ENCODE peak calls at places on chromosomes 6 and 20, in nine cellular contexts. D is breast epithelium; L is endodermal cell; Q is uterus; E is CD4-positive, alpha-beta T cell; V is astrocyte of the cerebellum; M is AG04449; Z is pancreas; Y is upper lobe of right lung. N is an unnamed sample.

GRCh38 chr6:30544666-30545272 is 11.5 kb downstream of the GNL1 start:
- DNase-seq in D (no peak), L (peak), Q (no peak), E (no peak), V (peak), M (no peak), Z (no peak), Y (no peak), N (no peak)

GRCh38 chr20:38538789-38539188 is 42.2 kb upstream of the ADIG start:
- DNase-seq in D (no peak), L (no peak), Q (no peak), E (no peak), V (no peak), M (no peak), Z (no peak), Y (no peak), N (no peak)

GRCh38 chr6:89368107-89368506 is 15.6 kb upstream of the UBE2J1 start:
- DNase-seq in D (no peak), L (peak), Q (peak), E (peak), V (no peak), M (no peak), Z (no peak), Y (no peak), N (peak)

GRCh38 chr6:111550195-111550594 is 55.5 kb downstream of the TRAF3IP2 start:
- DNase-seq in D (no peak), L (no peak), Q (no peak), E (no peak), V (no peak), M (no peak), Z (no peak), Y (no peak), N (no peak)

GRCh38 chr20:2806351-2806701 is 5.9 kb upstream of the CPXM1 start:
- DNase-seq in D (no peak), L (no peak), Q (no peak), E (no peak), V (no peak), M (no peak), Z (no peak), Y (no peak), N (no peak)

GRCh38 chr20:52953020-52953419 is 19.1 kb upstream of the TSHZ2 start:
- DNase-seq in D (no peak), L (no peak), Q (no peak), E (no peak), V (no peak), M (no peak), Z (no peak), Y (no peak), N (no peak)

GRCh38 chr6:151325075-151326050 is 66.0 kb downstream of the ZBTB2 start:
- DNase-seq in D (no peak), L (peak), Q (peak), E (no peak), V (no peak), M (peak), Z (peak), Y (peak), N (peak)

GRCh38 chr6:163828038-163828790 is 413.7 kb downstream of the QKI start:
- DNase-seq in D (no peak), L (peak), Q (no peak), E (no peak), V (no peak), M (no peak), Z (no peak), Y (no peak), N (no peak)

GRCh38 chr6:103268335-103268734 is 1591.4 kb downstream of the HACE1 start:
- DNase-seq in D (no peak), L (no peak), Q (no peak), E (no peak), V (no peak), M (no peak), Z (no peak), Y (no peak), N (no peak)

GRCh38 chr20:50725722-50726000 is 5.7 kb upstream of the PARD6B start:
- DNase-seq in D (no peak), L (no peak), Q (no peak), E (no peak), V (no peak), M (no peak), Z (no peak), Y (no peak), N (no peak)

GRCh38 chr6:44512868-44513641 is 125.5 kb downstream of the CDC5L start:
- DNase-seq in D (peak), L (peak), Q (no peak), E (no peak), V (no peak), M (no peak), Z (no peak), Y (peak), N (no peak)

GRCh38 chr6:30955367-30956042 is 14.7 kb downstream of the MUCL3 start:
- DNase-seq in D (no peak), L (peak), Q (peak), E (peak), V (no peak), M (no peak), Z (peak), Y (peak), N (peak)

GRCh38 chr6:134240664-134241431 is 77.1 kb downstream of the SGK1 start:
- DNase-seq in D (peak), L (no peak), Q (no peak), E (peak), V (no peak), M (no peak), Z (no peak), Y (peak), N (no peak)

GRCh38 chr6:26200918-26201721 is 113.9 kb downstream of the HFE start:
- DNase-seq in D (no peak), L (peak), Q (no peak), E (no peak), V (no peak), M (no peak), Z (no peak), Y (no peak), N (no peak)

GRCh38 chr20:17617212-17617867 is 47.5 kb downstream of the DSTN start:
- DNase-seq in D (peak), L (peak), Q (peak), E (peak), V (peak), M (no peak), Z (peak), Y (peak), N (peak)

GRCh38 chr20:17785007-17785406 is 85.2 kb downstream of the BANF2 start:
- DNase-seq in D (no peak), L (no peak), Q (no peak), E (no peak), V (no peak), M (no peak), Z (no peak), Y (no peak), N (no peak)

GRCh38 chr6:151539506-151540268 is 45.9 kb downstream of the CCDC170 start:
- DNase-seq in D (no peak), L (no peak), Q (no peak), E (no peak), V (no peak), M (no peak), Z (no peak), Y (no peak), N (no peak)

GRCh38 chr6:7300890-7301289 is 12.1 kb downstream of the SSR1 start:
- DNase-seq in D (no peak), L (no peak), Q (no peak), E (no peak), V (no peak), M (no peak), Z (no peak), Y (no peak), N (no peak)

GRCh38 chr6:147108256-147108910 is 95.8 kb upstream of the STXBP5 start:
- DNase-seq in D (no peak), L (no peak), Q (no peak), E (no peak), V (no peak), M (no peak), Z (no peak), Y (no peak), N (no peak)

GRCh38 chr6:66623050-66623449 is 916.0 kb upstream of the EYS start:
- DNase-seq in D (no peak), L (no peak), Q (no peak), E (no peak), V (no peak), M (no peak), Z (no peak), Y (no peak), N (no peak)

GRCh38 chr6:81067057-81067456 is 685.4 kb downstream of the TENT5A start:
- DNase-seq in D (no peak), L (no peak), Q (no peak), E (no peak), V (no peak), M (peak), Z (no peak), Y (no peak), N (no peak)

GRCh38 chr6:34377984-34378383 is 14.5 kb downstream of the NUDT3 start:
- DNase-seq in D (no peak), L (peak), Q (no peak), E (no peak), V (no peak), M (no peak), Z (no peak), Y (no peak), N (no peak)

GRCh38 chr6:52416629-52417151 is 3.5 kb upstream of the EFHC1 start:
- DNase-seq in D (no peak), L (peak), Q (no peak), E (no peak), V (no peak), M (no peak), Z (no peak), Y (no peak), N (no peak)

GRCh38 chr20:35432430-35432735 is 5.6 kb downstream of the GDF5 start:
- DNase-seq in D (no peak), L (peak), Q (no peak), E (no peak), V (no peak), M (no peak), Z (no peak), Y (no peak), N (no peak)

GRCh38 chr6:112906737-112907136 is 559.6 kb downstream of the RFPL4B start:
- DNase-seq in D (no peak), L (no peak), Q (no peak), E (no peak), V (peak), M (peak), Z (no peak), Y (no peak), N (no peak)

GRCh38 chr6:136763716-136764521 is 28.4 kb downstream of the MAP3K5 start:
- DNase-seq in D (no peak), L (no peak), Q (no peak), E (no peak), V (no peak), M (no peak), Z (no peak), Y (no peak), N (no peak)

GRCh38 chr6:26607434-26608230 is 10.9 kb downstream of the ABT1 start:
- DNase-seq in D (no peak), L (peak), Q (no peak), E (peak), V (peak), M (no peak), Z (no peak), Y (no peak), N (no peak)

GRCh38 chr20:1422756-1423155 is 29.9 kb upstream of the FKBP1A start:
- DNase-seq in D (no peak), L (no peak), Q (no peak), E (no peak), V (no peak), M (no peak), Z (no peak), Y (no peak), N (no peak)

GRCh38 chr6:28090902-28091586 is 10.7 kb downstream of the ZNF165 start:
- DNase-seq in D (no peak), L (no peak), Q (no peak), E (no peak), V (no peak), M (no peak), Z (no peak), Y (no peak), N (no peak)

GRCh38 chr6:157330831-157331230 is 7.5 kb upstream of the TMEM242 start:
- DNase-seq in D (no peak), L (no peak), Q (no peak), E (no peak), V (no peak), M (no peak), Z (no peak), Y (no peak), N (no peak)

GRCh38 chr6:144947398-144947976 is 662.4 kb downstream of the UTRN start:
- DNase-seq in D (no peak), L (no peak), Q (no peak), E (no peak), V (no peak), M (no peak), Z (no peak), Y (no peak), N (no peak)

GRCh38 chr6:20444786-20445271 is 43.1 kb downstream of the E2F3 start:
- DNase-seq in D (no peak), L (no peak), Q (no peak), E (no peak), V (no peak), M (no peak), Z (no peak), Y (no peak), N (no peak)

GRCh38 chr6:46629698-46630097 is 22.9 kb downstream of the CYP39A1 start:
- DNase-seq in D (no peak), L (no peak), Q (no peak), E (no peak), V (no peak), M (no peak), Z (no peak), Y (no peak), N (no peak)
- TF ChIP-seq CTCF in D (no peak), L (no peak), Q (no peak), E (no peak), V (no peak), M (no peak), Z (no peak), Y (no peak), N (no peak)

GRCh38 chr20:7159903-7160302 is 392.4 kb downstream of the BMP2 start:
- DNase-seq in D (no peak), L (no peak), Q (no peak), E (no peak), V (no peak), M (no peak), Z (no peak), Y (no peak), N (no peak)

GRCh38 chr20:7155794-7156193 is 388.3 kb downstream of the BMP2 start:
- DNase-seq in D (no peak), L (no peak), Q (no peak), E (no peak), V (no peak), M (no peak), Z (no peak), Y (no peak), N (no peak)

DNA sequence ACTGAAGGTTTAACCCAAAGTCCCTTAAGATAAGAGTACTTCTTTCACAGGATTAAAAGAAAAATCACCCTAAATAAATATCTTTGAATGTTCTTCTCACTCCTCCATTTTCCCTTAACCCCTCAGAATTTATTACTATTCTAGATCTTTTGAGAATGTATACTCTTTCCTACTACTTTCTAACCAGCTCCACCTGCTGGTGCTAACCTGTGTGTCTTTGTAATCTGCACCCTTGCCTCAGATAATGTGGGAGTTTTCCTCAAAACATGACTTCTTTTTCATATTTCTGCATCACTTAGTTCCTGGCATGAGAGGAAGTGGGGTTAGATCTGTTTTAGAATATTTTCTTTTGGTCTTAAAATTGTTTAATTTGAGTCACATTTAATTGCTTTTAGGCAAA is 394.2 kb downstream of the BMP2 start:
- DNase-seq in D (no peak), L (peak), Q (no peak), E (no peak), V (peak), M (no peak), Z (no peak), Y (no peak), N (no peak)
- TF ChIP-seq CTCF in D (no peak), L (peak), Q (no peak), E (no peak), V (peak), M (no peak), Z (no peak), Y (peak), N (no peak)

GRCh38 chr6:169445227-169445626 is 191.6 kb upstream of the THBS2 start:
- DNase-seq in D (no peak), L (peak), Q (no peak), E (no peak), V (no peak), M (no peak), Z (no peak), Y (no peak), N (no peak)
- TF ChIP-seq CTCF in D (no peak), L (peak), Q (no peak), E (no peak), V (no peak), M (no peak), Z (no peak), Y (peak), N (no peak)

DNA sequence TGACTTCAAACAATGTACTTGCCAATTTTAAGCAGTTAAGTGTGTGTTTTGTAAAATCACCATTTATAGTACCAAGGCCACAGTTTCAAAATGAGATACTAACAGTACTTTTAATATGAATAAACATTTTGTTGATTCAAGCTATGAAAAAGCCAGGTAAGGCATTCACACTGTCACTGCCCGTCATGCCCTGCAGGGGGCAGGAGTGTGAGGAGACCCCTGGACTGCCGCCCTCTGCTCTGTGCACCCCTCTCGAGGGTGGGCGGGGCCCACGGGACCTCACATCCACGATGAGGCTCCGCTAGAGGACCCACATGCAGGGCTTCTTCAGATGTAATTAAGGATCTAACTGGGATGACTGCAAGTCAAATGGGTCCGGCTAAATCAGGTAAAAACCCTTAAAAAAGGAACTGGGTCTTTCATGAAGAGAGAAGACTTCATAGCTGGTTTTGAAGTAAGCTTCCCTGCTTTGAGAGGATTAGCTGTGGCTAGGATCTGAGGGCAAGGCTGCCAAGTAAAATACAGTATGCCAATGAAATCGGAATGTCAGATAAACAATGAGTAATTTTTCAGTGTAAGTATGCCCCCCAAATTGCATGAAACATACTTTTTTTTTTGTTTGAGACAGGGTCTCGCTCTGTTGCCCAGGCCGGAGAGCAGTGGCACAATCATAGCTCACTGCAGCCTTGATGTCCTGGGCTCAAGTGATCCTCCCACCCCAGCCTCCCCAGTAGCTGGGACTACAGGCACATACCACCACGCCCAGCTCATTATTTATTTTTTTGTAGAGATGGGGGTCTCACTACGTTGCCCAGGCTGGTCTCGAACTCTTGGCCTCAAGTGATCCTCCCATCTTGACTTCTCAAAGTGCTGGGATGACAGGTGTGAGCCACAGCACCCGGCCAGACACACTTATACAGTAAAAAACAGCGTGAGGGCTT is 18.7 kb downstream of the DIDO1 start:
- DNase-seq in D (no peak), L (peak), Q (no peak), E (no peak), V (no peak), M (no peak), Z (no peak), Y (no peak), N (no peak)
- TF ChIP-seq CTCF in D (peak), L (peak), Q (no peak), E (peak), V (peak), M (peak), Z (no peak), Y (peak), N (peak)

GRCh38 chr6:120675886-120676285 is 658.4 kb downstream of the TBC1D32 start:
- DNase-seq in D (no peak), L (no peak), Q (no peak), E (no peak), V (no peak), M (no peak), Z (no peak), Y (no peak), N (no peak)

DNA sequence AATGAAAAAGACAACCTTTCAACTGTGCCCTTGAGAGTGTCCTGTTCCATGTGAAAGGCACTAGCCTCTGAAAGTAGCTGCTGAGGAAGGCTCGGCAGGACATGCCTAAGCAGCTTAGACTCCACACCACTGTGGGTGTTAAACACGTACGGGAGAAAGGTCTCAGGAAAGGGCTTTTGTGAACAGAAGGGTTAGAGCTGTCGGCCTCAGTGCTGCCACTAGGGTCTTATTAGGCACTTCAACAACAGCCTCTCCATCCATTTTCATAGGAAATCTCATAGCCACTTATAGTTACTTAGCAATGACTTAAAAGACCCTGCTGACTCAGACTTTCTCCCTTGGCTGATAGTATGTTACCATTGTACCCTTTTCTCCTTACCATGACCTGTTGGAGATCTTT is 662.8 kb downstream of the TBC1D32 start:
- DNase-seq in D (no peak), L (peak), Q (no peak), E (no peak), V (no peak), M (no peak), Z (no peak), Y (no peak), N (no peak)
- TF ChIP-seq CTCF in D (no peak), L (peak), Q (no peak), E (no peak), V (no peak), M (no peak), Z (no peak), Y (no peak), N (no peak)

GRCh38 chr6:109595998-109596397 is 95.0 kb downstream of the AK9 start:
- DNase-seq in D (no peak), L (peak), Q (no peak), E (no peak), V (no peak), M (peak), Z (no peak), Y (no peak), N (no peak)
- TF ChIP-seq CTCF in D (no peak), L (peak), Q (no peak), E (peak), V (peak), M (peak), Z (no peak), Y (peak), N (no peak)